ENCODE peak calls at places on chromosomes 3 and 15, in four cellular contexts. L is K562, I is GM12878, Z is WTC11. G is an unnamed sample.

GRCh38 chr3:172194702-172195392 is 155.5 kb downstream of the FNDC3B start:
- DNase-seq in L (peak), I (no peak), Z (no peak), G (no peak)

GRCh38 chr3:190718691-190719090 is 143.8 kb downstream of the GMNC start:
- DNase-seq in L (no peak), I (no peak), Z (no peak), G (no peak)

GRCh38 chr3:187919990-187920389 is 174.7 kb upstream of the BCL6 start:
- DNase-seq in L (no peak), I (no peak), Z (no peak), G (no peak)

GRCh38 chr15:56468271-56468912 is 3.5 kb upstream of the MNS1 start:
- DNase-seq in L (peak), I (peak), Z (no peak), G (no peak)

GRCh38 chr15:48040166-48040817 is 80.5 kb upstream of the SLC24A5 start:
- DNase-seq in L (no peak), I (no peak), Z (no peak), G (no peak)

GRCh38 chr15:68526269-68526668 is 52.5 kb upstream of the CORO2B start:
- DNase-seq in L (no peak), I (no peak), Z (no peak), G (no peak)

GRCh38 chr3:132695006-132695405 is 27.2 kb downstream of the NPHP3 start:
- DNase-seq in L (no peak), I (no peak), Z (no peak), G (no peak)

GRCh38 chr3:4125576-4125975 is 177.6 kb upstream of the SETMAR start:
- DNase-seq in L (no peak), I (no peak), Z (no peak), G (no peak)

GRCh38 chr3:12135029-12135634 is 23.6 kb downstream of the TIMP4 start:
- DNase-seq in L (peak), I (no peak), Z (peak), G (peak)

GRCh38 chr15:100244796-100245495 is 96.8 kb downstream of the ADAMTS17 start:
- DNase-seq in L (no peak), I (no peak), Z (no peak), G (no peak)
- TF ChIP-seq CBFB in L (no peak), I (no peak), Z (no peak), G (no peak)

GRCh38 chr15:101026686-101027272 is 107.6 kb downstream of the LRRK1 start:
- DNase-seq in L (no peak), I (no peak), Z (no peak), G (no peak)

GRCh38 chr15:101027920-101028319 is 108.8 kb downstream of the LRRK1 start:
- DNase-seq in L (no peak), I (no peak), Z (peak), G (no peak)

GRCh38 chr15:101025896-101026631 is 106.9 kb downstream of the LRRK1 start:
- DNase-seq in L (no peak), I (no peak), Z (no peak), G (no peak)

GRCh38 chr15:101028321-101028720 is 109.2 kb downstream of the LRRK1 start:
- DNase-seq in L (no peak), I (no peak), Z (no peak), G (no peak)

DNA sequence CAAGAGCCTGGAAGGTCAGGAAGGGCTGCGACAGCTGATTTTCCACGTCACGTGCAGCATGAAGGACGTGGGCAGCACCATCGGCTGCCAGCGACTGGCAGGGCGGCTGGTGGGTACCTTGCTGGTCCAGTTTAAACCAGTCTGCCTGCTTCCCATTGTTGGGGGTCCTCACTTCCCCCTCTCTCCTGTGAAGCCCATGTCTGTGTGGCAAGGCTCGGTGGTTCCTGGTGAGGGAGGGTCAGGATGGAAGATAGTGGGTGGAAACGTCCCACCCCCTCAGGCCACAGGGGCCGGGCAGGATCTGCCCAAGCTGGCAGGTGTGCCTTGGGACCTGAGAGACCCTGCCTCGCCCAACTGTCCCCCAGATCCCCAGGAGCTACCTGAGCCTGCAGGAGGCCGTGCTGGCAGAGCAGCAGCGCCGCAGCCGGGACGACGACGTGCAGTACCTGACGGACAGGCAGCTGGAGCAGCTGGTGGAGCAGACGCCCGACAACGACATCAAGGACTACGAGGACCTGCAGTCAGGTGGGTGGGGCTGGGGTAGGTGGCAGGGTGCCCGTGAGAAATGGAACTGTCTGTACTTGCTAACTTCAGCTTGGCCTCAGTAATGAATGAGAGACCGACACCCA is 108.2 kb downstream of the LRRK1 start:
- DNase-seq in L (no peak), I (no peak), Z (no peak), G (no peak)
- TF ChIP-seq USF2 in L (no peak), I (no peak), Z (no peak), G (no peak)

DNA sequence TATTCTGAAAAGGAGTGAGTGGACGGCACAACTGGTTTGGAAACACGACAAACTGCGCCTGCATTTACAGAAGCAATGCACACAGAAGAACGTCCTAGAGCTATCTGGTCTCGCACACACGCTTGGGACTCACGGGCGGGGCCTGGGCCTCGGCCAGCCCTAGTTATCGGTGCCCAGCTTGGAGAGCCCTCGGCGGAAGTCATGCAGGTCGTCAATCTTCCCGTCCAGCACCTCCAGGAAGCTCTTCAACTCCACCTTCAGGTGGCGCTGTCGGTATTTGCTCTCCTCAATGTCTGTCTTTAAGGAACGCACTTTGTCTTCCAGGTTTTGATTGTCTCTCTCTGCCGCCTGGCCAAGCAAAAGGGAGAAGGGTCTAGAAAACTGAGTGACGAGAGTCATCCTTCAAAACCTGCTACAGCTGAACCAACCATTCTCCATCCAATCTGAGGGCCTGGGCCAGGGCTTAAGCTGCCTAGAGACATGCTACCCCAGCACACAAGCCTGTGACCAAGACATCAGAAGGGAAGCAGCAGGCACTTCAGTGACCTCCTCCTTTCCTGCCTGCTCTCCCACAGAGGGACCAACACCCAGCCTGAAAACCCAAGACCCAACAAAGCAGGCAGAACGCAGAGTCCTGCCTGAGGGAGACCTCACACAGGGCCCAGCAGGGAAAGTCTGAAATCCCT is 40.3 kb downstream of the WHAMM start:
- DNase-seq in L (peak), I (no peak), Z (peak), G (peak)
- TF ChIP-seq CBFB in L (no peak), I (no peak), Z (no peak), G (no peak)

DNA sequence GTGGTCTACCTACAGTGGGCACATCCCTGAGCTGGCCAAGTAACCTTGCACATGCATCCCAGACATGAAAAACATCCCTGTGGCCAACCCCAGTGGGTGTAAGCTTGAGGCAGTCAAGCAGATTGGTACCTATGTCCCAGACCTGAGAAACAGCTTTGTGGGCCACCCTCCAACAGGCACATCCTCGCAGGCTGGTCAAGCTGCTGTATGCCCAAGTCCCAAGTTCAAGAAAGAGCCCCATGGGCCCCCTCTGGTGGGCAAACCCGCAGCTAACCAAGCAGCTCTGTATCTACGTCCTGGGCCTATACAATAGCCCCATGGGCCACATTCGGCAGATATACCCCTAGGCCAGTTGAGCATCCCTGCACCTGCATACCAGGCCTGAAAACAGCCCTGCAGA is 186.3 kb upstream of the GPR149 start:
- DNase-seq in L (no peak), I (no peak), Z (peak), G (no peak)
- TF ChIP-seq USF2 in L (no peak), I (no peak), Z (no peak), G (no peak)